ENCODE peak calls at places on chromosomes 13 and 19, in nine cellular contexts. U is iris pigment epithelial cell; X is endothelial cell; A is iPS-NIHi11; K is pulmonary artery endothelial cell; M is stimulated activated CD4-positive, alpha-beta T cell treated with anti-CD3 and anti-CD28 coated beads, TNF-alpha, amount 100 ng/mL, for 24 hours; S is NCI-H1105; O is NCI-H2081; G is neural crest cell. V is an unnamed sample.

GRCh38 chr13:97911311-97912138 is 42.0 kb upstream of the IPO5 start:
- DNase-seq in U (peak), X (peak), A (peak), K (no peak), M (no peak), S (no peak), O (no peak), G (no peak), V (no peak)

GRCh38 chr13:25232937-25233515 is 54.3 kb downstream of the MTMR6 start:
- DNase-seq in U (peak), X (no peak), A (peak), K (no peak), M (no peak), S (no peak), O (peak), G (no peak), V (no peak)

GRCh38 chr13:53198017-53198416 is 169.4 kb downstream of the OLFM4 start:
- DNase-seq in U (no peak), X (no peak), A (no peak), K (no peak), M (no peak), S (no peak), O (peak), G (no peak), V (no peak)

GRCh38 chr13:18951412-18951811 is 230.2 kb downstream of the TUBA3C start:
- DNase-seq in U (no peak), X (no peak), A (peak), K (no peak), M (no peak), S (no peak), O (no peak), G (no peak), V (no peak)

GRCh38 chr13:21476893-21477472 is 17.9 kb upstream of the ZDHHC20 start:
- DNase-seq in U (peak), X (peak), A (peak), K (peak), M (peak), S (no peak), O (peak), G (peak), V (peak)

GRCh38 chr13:40664100-40665060 is 2.1 kb downstream of the FOXO1 start:
- DNase-seq in U (peak), X (peak), A (peak), K (no peak), M (no peak), S (no peak), O (no peak), G (peak), V (peak)

GRCh38 chr19:9078651-9079050 is 8.2 kb upstream of the OR1M1 start:
- DNase-seq in U (no peak), X (no peak), A (no peak), K (no peak), M (no peak), S (no peak), O (no peak), G (no peak), V (no peak)

GRCh38 chr13:37868691-37869505 is 674 bp downstream of the TRPC4 start:
- DNase-seq in U (peak), X (peak), A (peak), K (no peak), M (no peak), S (no peak), O (no peak), G (peak), V (peak)

GRCh38 chr19:13597625-13598024 is 91.3 kb upstream of the CACNA1A start:
- DNase-seq in U (peak), X (peak), A (peak), K (peak), M (peak), S (peak), O (peak), G (peak), V (peak)

GRCh38 chr19:4130635-4131438 is 6.9 kb upstream of the MAP2K2 start:
- DNase-seq in U (peak), X (no peak), A (no peak), K (no peak), M (no peak), S (no peak), O (no peak), G (no peak), V (no peak)

GRCh38 chr13:113836917-113837553 is 26.8 kb downstream of the GAS6 start:
- DNase-seq in U (peak), X (no peak), A (no peak), K (peak), M (no peak), S (peak), O (no peak), G (no peak), V (no peak)

GRCh38 chr13:109781384-109782065 is 4.9 kb downstream of the IRS2 start:
- DNase-seq in U (no peak), X (no peak), A (no peak), K (no peak), M (no peak), S (peak), O (no peak), G (no peak), V (no peak)

GRCh38 chr19:35609881-35610353 is 2.6 kb upstream of the HAUS5 start:
- DNase-seq in U (no peak), X (no peak), A (no peak), K (no peak), M (no peak), S (no peak), O (no peak), G (no peak), V (no peak)

GRCh38 chr13:48505597-48506091 is 27.2 kb downstream of the RCBTB2 start:
- DNase-seq in U (no peak), X (no peak), A (no peak), K (no peak), M (peak), S (no peak), O (no peak), G (no peak), V (no peak)

GRCh38 chr19:48874309-48875135 is 2.3 kb downstream of the PPP1R15A start:
- DNase-seq in U (peak), X (no peak), A (no peak), K (no peak), M (no peak), S (peak), O (no peak), G (no peak), V (no peak)

GRCh38 chr19:23392706-23393105 is 2.6 kb downstream of the ZNF91 start:
- DNase-seq in U (peak), X (no peak), A (no peak), K (no peak), M (no peak), S (no peak), O (no peak), G (no peak), V (no peak)

GRCh38 chr19:37817180-37817911 is 38.0 kb upstream of the ZNF573 start:
- DNase-seq in U (peak), X (no peak), A (peak), K (no peak), M (no peak), S (peak), O (no peak), G (peak), V (peak)

GRCh38 chr19:13099073-13099999 is 3.3 kb downstream of the LYL1 start:
- DNase-seq in U (peak), X (peak), A (no peak), K (no peak), M (peak), S (no peak), O (no peak), G (no peak), V (no peak)

GRCh38 chr19:13208964-13209796 is 59.0 kb downstream of the IER2 start:
- DNase-seq in U (no peak), X (no peak), A (peak), K (no peak), M (no peak), S (no peak), O (no peak), G (no peak), V (no peak)

GRCh38 chr19:39303373-39304184 is 7.4 kb downstream of the IFNL1 start:
- DNase-seq in U (no peak), X (no peak), A (peak), K (no peak), M (no peak), S (no peak), O (no peak), G (no peak), V (no peak)

GRCh38 chr19:1882089-1882785 is 3.1 kb downstream of the ABHD17A start:
- DNase-seq in U (no peak), X (peak), A (no peak), K (no peak), M (no peak), S (no peak), O (no peak), G (no peak), V (no peak)

GRCh38 chr19:43447655-43448054 is 17.8 kb downstream of the LYPD3 start:
- DNase-seq in U (no peak), X (no peak), A (no peak), K (no peak), M (no peak), S (no peak), O (no peak), G (no peak), V (no peak)

GRCh38 chr13:44969858-44970484 is 19.3 kb downstream of the NUFIP1 start:
- DNase-seq in U (peak), X (peak), A (peak), K (peak), M (no peak), S (peak), O (peak), G (no peak), V (no peak)

GRCh38 chr13:111122631-111123030 is 7.5 kb downstream of the ARHGEF7 start:
- DNase-seq in U (no peak), X (no peak), A (no peak), K (no peak), M (no peak), S (no peak), O (no peak), G (no peak), V (no peak)

GRCh38 chr13:23375007-23375971 is 58.2 kb downstream of the SACS start:
- DNase-seq in U (peak), X (peak), A (peak), K (peak), M (peak), S (peak), O (peak), G (peak), V (peak)

GRCh38 chr13:22161871-22162270 is 491.0 kb downstream of the FGF9 start:
- DNase-seq in U (no peak), X (no peak), A (no peak), K (no peak), M (no peak), S (no peak), O (no peak), G (no peak), V (no peak)

GRCh38 chr13:99916366-99917103 is 55.0 kb downstream of the ZIC5 start:
- DNase-seq in U (peak), X (peak), A (peak), K (peak), M (no peak), S (peak), O (peak), G (no peak), V (no peak)

GRCh38 chr19:5697022-5697889 is 7.2 kb downstream of the RPL36 start:
- DNase-seq in U (no peak), X (no peak), A (peak), K (no peak), M (no peak), S (no peak), O (no peak), G (no peak), V (no peak)

GRCh38 chr13:113777311-113778260 is 18.6 kb downstream of the TMEM255B start:
- DNase-seq in U (peak), X (peak), A (peak), K (no peak), M (no peak), S (no peak), O (no peak), G (peak), V (peak)

GRCh38 chr19:38676023-38676877 is 28.8 kb downstream of the ACTN4 start:
- DNase-seq in U (peak), X (no peak), A (no peak), K (no peak), M (no peak), S (no peak), O (no peak), G (no peak), V (no peak)